ENCODE peak calls at places on chromosomes 16 and 17, in four cellular contexts. Q is head of caudate nucleus; E is CD4-positive, alpha-beta T cell; G is ELR. B is an unnamed sample.
A peak's percentile ranks its signal among the peaks of the same experiment; 100 is the strongest.

GRCh38 chr16:10920726-10921427 is 21.4 kb downstream of the DEXI start:
- DNase-seq in Q (no peak), E (no peak), G (no peak), B (no peak)

GRCh38 chr17:74427048-74427762 is 4.7 kb upstream of the GPRC5C start:
- DNase-seq in Q (no peak), E (no peak), G (no peak), B (no peak)

GRCh38 chr17:79114455-79115301 is 40.1 kb downstream of the ENGASE start:
- DNase-seq in Q (no peak), E (no peak), G (no peak), B (no peak)

GRCh38 chr17:55273579-55274370 is 9.0 kb downstream of the HLF start:
- DNase-seq in Q (peak; percentile 46), E (no peak), G (no peak), B (no peak)

GRCh38 chr16:63447121-63447520 is 1410.9 kb upstream of the CDH8 start:
- DNase-seq in Q (no peak), E (no peak), G (no peak), B (no peak)

GRCh38 chr16:6335072-6335471 is 997.6 kb upstream of the RBFOX1 start:
- DNase-seq in Q (no peak), E (no peak), G (peak; percentile 18), B (no peak)

GRCh38 chr17:73156166-73156840 is 8.5 kb upstream of the SSTR2 start:
- DNase-seq in Q (peak; percentile 81), E (peak; percentile 42), G (peak; percentile 85), B (peak; percentile 22)

GRCh38 chr16:69466547-69466946 is 42.1 kb downstream of the CYB5B start:
- DNase-seq in Q (no peak), E (no peak), G (no peak), B (no peak)

GRCh38 chr16:67657751-67658518 is 2.1 kb downstream of the ACD start:
- DNase-seq in Q (no peak), E (no peak), G (no peak), B (no peak)

GRCh38 chr17:929547-929946 is 50.0 kb downstream of the NXN start:
- DNase-seq in Q (no peak), E (no peak), G (no peak), B (no peak)

GRCh38 chr17:17303847-17304490 is 796 bp downstream of the NT5M start:
- DNase-seq in Q (no peak), E (no peak), G (no peak), B (no peak)

GRCh38 chr17:75181110-75181509 is 1.6 kb downstream of the SUMO2 start:
- DNase-seq in Q (no peak), E (no peak), G (no peak), B (no peak)

GRCh38 chr16:67342616-67343015 is 16.0 kb downstream of the LRRC36 start:
- DNase-seq in Q (no peak), E (no peak), G (no peak), B (no peak)

GRCh38 chr16:11386791-11387546 is 41.7 kb downstream of the RMI2 start:
- DNase-seq in Q (no peak), E (no peak), G (no peak), B (no peak)

B was measured in T follicular helper cell.